ENCODE peak calls at places on chromosomes 7 and 10, in six cellular contexts. B is adrenal gland, A is GM23248, P is MM.1S, J is ovary, Z is spleen. K is an unnamed sample.

GRCh38 chr7:25383402-25383801 is 155.1 kb upstream of the NPVF start:
- DNase-seq in B (no peak), A (no peak), Z (no peak), J (no peak), P (no peak), K (no peak)

GRCh38 chr7:96870934-96871333 is 134.4 kb upstream of the DLX6 start:
- DNase-seq in A (no peak), J (no peak), P (no peak), Z (no peak), B (no peak), K (no peak)

GRCh38 chr7:44196450-44196872 is 4.3 kb upstream of the YKT6 start:
- DNase-seq in Z (no peak), P (peak; percentile 24), B (no peak), J (no peak), A (peak; percentile 78), K (no peak)

GRCh38 chr7:154640266-154640865 is 362.6 kb downstream of the PAXIP1 start:
- DNase-seq in B (no peak), Z (no peak), A (no peak), J (no peak), P (peak; percentile 38), K (no peak)

GRCh38 chr7:126930166-126930565 is 322.6 kb downstream of the GRM8 start:
- DNase-seq in Z (no peak), B (no peak), P (no peak), A (no peak), J (no peak), K (no peak)

GRCh38 chr7:72213081-72213480 is 199.1 kb downstream of the CALN1 start:
- DNase-seq in A (no peak), Z (no peak), P (no peak), B (no peak), J (no peak), K (no peak)

GRCh38 chr10:104548090-104548489 is 93.0 kb upstream of the SORCS3 start:
- DNase-seq in J (no peak), P (peak; percentile 14), Z (no peak), B (no peak), A (peak; percentile 50), K (no peak)

GRCh38 chr10:80493482-80494021 is 39.4 kb downstream of the TSPAN14 start:
- DNase-seq in P (no peak), B (no peak), Z (no peak), J (no peak), A (peak; percentile 79), K (no peak)

GRCh38 chr10:63491558-63492316 is 26.0 kb upstream of the JMJD1C start:
- DNase-seq in Z (no peak), P (no peak), A (peak; percentile 88), J (peak; percentile 34), B (peak; percentile 59), K (peak; percentile 76)

GRCh38 chr7:4799508-4800268 is 24.3 kb downstream of the AP5Z1 start:
- DNase-seq in J (peak; percentile 38), P (no peak), A (peak; percentile 65), B (no peak), Z (no peak), K (no peak)

GRCh38 chr10:106576534-106576933 is 588.0 kb downstream of the SORCS1 start:
- DNase-seq in A (no peak), B (no peak), P (peak; percentile 42), Z (no peak), J (no peak), K (no peak)

GRCh38 chr7:25678215-25678614 is 449.9 kb upstream of the NPVF start:
- DNase-seq in B (no peak), Z (no peak), P (no peak), A (no peak), J (no peak), K (no peak)

GRCh38 chr7:152902054-152902453 is 142.5 kb downstream of the ACTR3B start:
- DNase-seq in J (no peak), B (no peak), A (no peak), Z (no peak), P (peak; percentile 80), K (no peak)

GRCh38 chr10:24643679-24644209 is 79.9 kb downstream of the ARHGAP21 start:
- DNase-seq in A (no peak), B (no peak), J (no peak), P (no peak), Z (no peak), K (no peak)

GRCh38 chr7:147937428-147937827 is 653.1 kb upstream of the C7orf33 start:
- DNase-seq in B (no peak), J (no peak), A (no peak), Z (no peak), P (no peak), K (no peak)

GRCh38 chr7:135538387-135538786 is 19.3 kb upstream of the NUP205 start:
- DNase-seq in P (no peak), A (no peak), Z (no peak), B (no peak), J (no peak), K (no peak)

GRCh38 chr10:86335831-86336230 is 30.8 kb downstream of the GRID1 start:
- DNase-seq in Z (peak; percentile 39), P (no peak), J (no peak), B (no peak), A (no peak), K (no peak)

GRCh38 chr10:86335257-86335656 is 31.3 kb downstream of the GRID1 start:
- DNase-seq in P (no peak), Z (no peak), B (no peak), A (no peak), J (no peak), K (no peak)

GRCh38 chr10:86333813-86334514 is 32.6 kb downstream of the GRID1 start:
- DNase-seq in J (no peak), P (no peak), A (no peak), B (no peak), Z (peak; percentile 60), K (no peak)

GRCh38 chr10:86336341-86336740 is 30.3 kb downstream of the GRID1 start:
- DNase-seq in Z (peak; percentile 54), B (no peak), P (no peak), J (peak; percentile 4), A (no peak), K (no peak)

DNA sequence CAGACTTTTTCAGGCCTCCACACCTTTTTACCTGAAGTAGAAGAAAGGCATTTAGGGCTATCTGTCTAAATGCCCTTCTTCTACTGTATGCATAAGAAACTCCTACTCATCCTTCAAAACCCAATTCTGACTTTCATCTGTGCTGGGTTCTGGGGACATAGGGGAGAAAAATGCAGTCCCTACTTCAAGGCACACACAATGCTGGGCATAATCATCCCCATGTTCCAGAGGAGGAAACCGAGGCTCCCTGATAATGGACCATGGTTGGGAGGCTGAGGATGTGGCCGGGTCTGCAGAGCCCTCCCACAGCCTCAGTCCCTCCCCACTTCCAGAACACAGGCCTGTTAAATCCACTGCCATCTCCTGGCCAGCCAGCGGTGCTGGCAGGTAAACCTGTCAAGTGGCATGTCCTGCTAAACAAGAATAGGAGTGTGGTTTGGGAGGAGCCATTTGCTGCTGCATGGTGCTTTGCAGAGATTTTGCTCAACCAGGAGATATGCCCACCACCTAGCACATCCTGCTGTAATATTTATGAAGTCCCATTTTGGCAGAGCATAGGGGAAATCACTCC is 32.0 kb downstream of the GRID1 start:
- DNase-seq in A (no peak), Z (peak; percentile 51), J (no peak), B (no peak), P (no peak), K (no peak)
- H3K27ac ChIP-seq in A (no peak overlapping the region), Z (no peak overlapping the region), J (no peak overlapping the region), B (no peak overlapping the region), P (no peak overlapping the region), K (no peak overlapping the region)

DNA sequence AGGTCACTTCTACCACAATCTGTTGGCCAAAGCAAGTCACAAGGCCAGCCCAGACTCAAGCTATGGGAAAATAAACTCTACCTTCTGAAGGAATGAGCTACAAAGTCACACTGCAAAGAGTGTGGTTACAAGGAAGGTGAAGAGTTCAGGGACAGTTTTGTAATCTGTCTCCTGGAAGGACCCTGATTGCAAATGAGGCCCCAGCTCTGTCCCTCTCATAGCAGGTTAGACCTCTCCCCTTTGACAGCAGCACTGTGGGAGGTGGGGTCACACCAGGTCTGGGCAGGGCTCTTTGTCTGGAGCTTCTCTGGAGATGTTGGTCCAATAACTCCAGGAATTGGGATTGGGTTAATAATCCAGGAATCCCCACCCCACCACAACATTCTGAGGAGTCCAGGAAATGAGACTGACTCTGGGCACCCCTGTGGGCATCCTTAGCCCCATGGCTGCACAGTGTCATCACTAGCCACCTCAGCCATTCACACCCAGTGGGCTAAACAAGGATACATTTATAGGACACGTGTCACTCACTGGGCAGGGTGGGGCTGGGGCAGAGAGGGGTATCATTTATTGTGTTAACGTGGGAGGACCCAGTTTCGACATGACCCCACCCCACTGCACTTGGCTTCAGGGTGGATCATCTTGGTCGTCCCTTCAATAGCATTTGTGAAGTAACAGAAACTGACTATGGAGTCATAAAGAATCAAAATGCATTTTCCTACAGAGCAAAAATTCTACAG is 23.7 kb upstream of the C10orf105 start:
- DNase-seq in Z (peak; percentile 58), J (no peak), P (no peak), A (no peak), B (no peak), K (no peak)
- H3K27ac ChIP-seq in Z (peak overlapping the region; percentile 95), J (no peak overlapping the region), P (no peak overlapping the region), A (no peak overlapping the region), B (no peak overlapping the region), K (no peak overlapping the region)

DNA sequence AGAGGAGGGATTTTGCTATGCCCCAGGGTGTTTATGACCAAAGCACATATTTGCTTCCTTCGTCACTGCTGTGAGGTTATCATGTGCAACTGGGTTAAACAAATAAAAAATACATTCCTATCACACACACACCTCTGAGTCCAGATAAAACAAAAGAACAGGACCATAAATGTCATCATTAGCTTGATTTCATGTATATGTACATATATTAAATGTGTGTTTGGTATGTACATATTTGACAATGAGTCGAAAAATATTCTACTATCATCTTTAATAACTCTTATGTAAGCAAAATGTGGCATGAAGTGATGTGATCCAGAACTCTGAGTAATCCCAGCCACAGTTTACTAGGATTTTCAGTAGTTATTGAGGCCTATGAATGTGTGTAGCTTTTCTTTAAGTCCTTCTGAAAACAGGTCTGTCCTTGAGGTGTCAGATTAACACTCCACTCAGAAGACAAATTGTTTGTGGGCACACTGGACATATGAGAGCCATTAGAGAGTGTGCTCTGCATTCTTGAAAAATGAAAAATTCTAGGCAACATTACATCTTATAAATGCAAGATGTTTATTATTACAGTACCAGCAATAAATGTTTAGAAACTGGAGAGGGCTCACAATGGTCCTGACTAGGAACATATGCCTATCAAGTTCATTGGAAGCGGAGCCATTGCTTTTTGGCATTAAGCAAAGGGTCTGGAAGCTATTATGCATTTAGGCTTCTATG is 335.1 kb upstream of the SEMA3A start:
- DNase-seq in A (peak; percentile 60), Z (no peak), P (no peak), J (no peak), B (no peak), K (no peak)
- H3K27ac ChIP-seq in A (peak overlapping the region; percentile 10), Z (no peak overlapping the region), P (no peak overlapping the region), J (no peak overlapping the region), B (no peak overlapping the region), K (no peak overlapping the region)

GRCh38 chr10:86671419-86671818 is 3.1 kb downstream of the LDB3 start:
- DNase-seq in P (no peak), B (no peak), A (no peak), J (no peak), Z (no peak), K (no peak)

GRCh38 chr10:86671985-86672710 is 3.8 kb downstream of the LDB3 start:
- DNase-seq in J (peak; percentile 70), A (no peak), B (peak; percentile 82), Z (no peak), P (no peak), K (peak; percentile 59)

GRCh38 chr10:86674912-86675311 is 6.6 kb downstream of the LDB3 start:
- DNase-seq in J (no peak), B (no peak), P (no peak), A (no peak), Z (no peak), K (no peak)

GRCh38 chr10:86673827-86674581 is 5.7 kb downstream of the LDB3 start:
- DNase-seq in J (no peak), Z (no peak), A (no peak), P (no peak), B (no peak), K (no peak)

GRCh38 chr10:86673216-86673826 is 5.0 kb downstream of the LDB3 start:
- DNase-seq in A (no peak), Z (no peak), B (no peak), P (no peak), J (no peak), K (no peak)
- H3K27ac ChIP-seq in A (no peak overlapping the region), Z (no peak overlapping the region), B (no peak overlapping the region), P (no peak overlapping the region), J (peak overlapping the region; percentile 83), K (peak overlapping the region; percentile 84)